ENCODE peak calls at places on chromosomes 7 and 10, in ten cellular contexts. One of them, this sample, is unnamed. For H3K4me1, the result is how much of the 10 kb centered on the place peaks cover.

GRCh38 chr7:94941844-94942632 is 34.6 kb downstream of the PPP1R9A start:
- DNase-seq in HCT116: no peak
- DNase-seq in tibial nerve: no peak
- DNase-seq in colonic mucosa: no peak
- DNase-seq in esophagus muscularis mucosa: no peak
- DNase-seq in mammary epithelial cell: no peak
- DNase-seq in upper lobe of right lung: no peak
- DNase-seq in psoas muscle: no peak
- DNase-seq in heart right ventricle: no peak
- DNase-seq in ovary: no peak
- DNase-seq in this sample: no peak

GRCh38 chr10:132458595-132459251 is 61.7 kb downstream of the PWWP2B start:
- DNase-seq in colonic mucosa: peak
- DNase-seq in tibial nerve: peak
- DNase-seq in upper lobe of right lung: peak
- DNase-seq in mammary epithelial cell: no peak
- DNase-seq in HCT116: no peak
- DNase-seq in heart right ventricle: peak
- DNase-seq in ovary: peak
- DNase-seq in psoas muscle: peak
- DNase-seq in esophagus muscularis mucosa: no peak
- DNase-seq in this sample: peak

GRCh38 chr7:483656-484364 is 35.8 kb downstream of the PDGFA start:
- DNase-seq in heart right ventricle: no peak
- DNase-seq in esophagus muscularis mucosa: no peak
- DNase-seq in colonic mucosa: no peak
- DNase-seq in mammary epithelial cell: no peak
- DNase-seq in tibial nerve: no peak
- DNase-seq in upper lobe of right lung: peak
- DNase-seq in ovary: no peak
- DNase-seq in HCT116: no peak
- DNase-seq in psoas muscle: no peak
- DNase-seq in this sample: peak

GRCh38 chr7:18496336-18496700 is 769 bp downstream of the HDAC9 start:
- DNase-seq in tibial nerve: no peak
- DNase-seq in psoas muscle: no peak
- DNase-seq in upper lobe of right lung: no peak
- DNase-seq in HCT116: no peak
- DNase-seq in ovary: no peak
- DNase-seq in colonic mucosa: no peak
- DNase-seq in esophagus muscularis mucosa: no peak
- DNase-seq in heart right ventricle: no peak
- DNase-seq in mammary epithelial cell: no peak
- DNase-seq in this sample: no peak

GRCh38 chr10:43204943-43205671 is 61.8 kb downstream of the RASGEF1A start:
- DNase-seq in mammary epithelial cell: peak
- DNase-seq in esophagus muscularis mucosa: no peak
- DNase-seq in colonic mucosa: peak
- DNase-seq in HCT116: peak
- DNase-seq in tibial nerve: no peak
- DNase-seq in upper lobe of right lung: peak
- DNase-seq in ovary: peak
- DNase-seq in heart right ventricle: no peak
- DNase-seq in psoas muscle: peak
- DNase-seq in this sample: peak

GRCh38 chr7:32142649-32143048 is 72.4 kb upstream of the PDE1C start:
- DNase-seq in mammary epithelial cell: peak
- DNase-seq in ovary: no peak
- DNase-seq in colonic mucosa: no peak
- DNase-seq in psoas muscle: no peak
- DNase-seq in tibial nerve: no peak
- DNase-seq in upper lobe of right lung: no peak
- DNase-seq in HCT116: no peak
- DNase-seq in esophagus muscularis mucosa: no peak
- DNase-seq in heart right ventricle: no peak
- DNase-seq in this sample: no peak

GRCh38 chr7:113698556-113699220 is 220.1 kb downstream of the PPP1R3A start:
- DNase-seq in mammary epithelial cell: peak
- DNase-seq in heart right ventricle: no peak
- DNase-seq in tibial nerve: peak
- DNase-seq in colonic mucosa: no peak
- DNase-seq in esophagus muscularis mucosa: no peak
- DNase-seq in psoas muscle: no peak
- DNase-seq in upper lobe of right lung: no peak
- DNase-seq in ovary: no peak
- DNase-seq in HCT116: peak
- DNase-seq in this sample: no peak

GRCh38 chr7:36708765-36709164 is 15.5 kb downstream of the AOAH start:
- DNase-seq in ovary: no peak
- DNase-seq in esophagus muscularis mucosa: no peak
- DNase-seq in tibial nerve: no peak
- DNase-seq in heart right ventricle: no peak
- DNase-seq in HCT116: no peak
- DNase-seq in psoas muscle: no peak
- DNase-seq in colonic mucosa: no peak
- DNase-seq in upper lobe of right lung: no peak
- DNase-seq in mammary epithelial cell: no peak
- DNase-seq in this sample: no peak

GRCh38 chr10:44279376-44279775 is 105.5 kb downstream of the CXCL12 start:
- DNase-seq in colonic mucosa: no peak
- DNase-seq in tibial nerve: no peak
- DNase-seq in HCT116: no peak
- DNase-seq in psoas muscle: no peak
- DNase-seq in upper lobe of right lung: no peak
- DNase-seq in ovary: no peak
- DNase-seq in esophagus muscularis mucosa: no peak
- DNase-seq in mammary epithelial cell: peak
- DNase-seq in heart right ventricle: no peak
- DNase-seq in this sample: no peak

GRCh38 chr7:28572321-28573058 is 160.2 kb downstream of the CREB5 start:
- DNase-seq in HCT116: no peak
- DNase-seq in colonic mucosa: peak
- DNase-seq in heart right ventricle: no peak
- DNase-seq in esophagus muscularis mucosa: no peak
- DNase-seq in upper lobe of right lung: no peak
- DNase-seq in ovary: no peak
- DNase-seq in tibial nerve: no peak
- DNase-seq in mammary epithelial cell: no peak
- DNase-seq in psoas muscle: no peak
- DNase-seq in this sample: peak

GRCh38 chr10:45555789-45556188 is 116.8 kb downstream of the ZFAND4 start:
- DNase-seq in mammary epithelial cell: no peak
- DNase-seq in tibial nerve: no peak
- DNase-seq in esophagus muscularis mucosa: no peak
- DNase-seq in ovary: no peak
- DNase-seq in upper lobe of right lung: no peak
- DNase-seq in colonic mucosa: no peak
- DNase-seq in HCT116: no peak
- DNase-seq in heart right ventricle: no peak
- DNase-seq in psoas muscle: no peak
- DNase-seq in this sample: no peak

GRCh38 chr7:120184866-120185265 is 88.1 kb upstream of the KCND2 start:
- DNase-seq in upper lobe of right lung: no peak
- DNase-seq in heart right ventricle: no peak
- DNase-seq in ovary: no peak
- DNase-seq in colonic mucosa: no peak
- DNase-seq in tibial nerve: no peak
- DNase-seq in esophagus muscularis mucosa: no peak
- DNase-seq in HCT116: no peak
- DNase-seq in psoas muscle: peak
- DNase-seq in mammary epithelial cell: no peak
- DNase-seq in this sample: no peak

GRCh38 chr7:32131091-32131490 is 60.9 kb upstream of the PDE1C start:
- DNase-seq in colonic mucosa: no peak
- DNase-seq in HCT116: no peak
- DNase-seq in tibial nerve: no peak
- DNase-seq in heart right ventricle: no peak
- DNase-seq in upper lobe of right lung: no peak
- DNase-seq in ovary: no peak
- DNase-seq in mammary epithelial cell: no peak
- DNase-seq in psoas muscle: no peak
- DNase-seq in esophagus muscularis mucosa: no peak
- DNase-seq in this sample: no peak

GRCh38 chr10:121577568-121577967 is 20.7 kb downstream of the FGFR2 start:
- DNase-seq in upper lobe of right lung: no peak
- DNase-seq in HCT116: no peak
- DNase-seq in colonic mucosa: no peak
- DNase-seq in psoas muscle: no peak
- DNase-seq in heart right ventricle: no peak
- DNase-seq in esophagus muscularis mucosa: no peak
- DNase-seq in mammary epithelial cell: no peak
- DNase-seq in ovary: no peak
- DNase-seq in tibial nerve: no peak
- DNase-seq in this sample: no peak

GRCh38 chr10:29426420-29426819 is 137.6 kb downstream of the LYZL1 start:
- DNase-seq in heart right ventricle: no peak
- DNase-seq in psoas muscle: no peak
- DNase-seq in esophagus muscularis mucosa: no peak
- DNase-seq in mammary epithelial cell: no peak
- DNase-seq in ovary: no peak
- DNase-seq in tibial nerve: no peak
- DNase-seq in upper lobe of right lung: no peak
- DNase-seq in HCT116: no peak
- DNase-seq in colonic mucosa: no peak
- DNase-seq in this sample: no peak
- H3K4me3 ChIP-seq in heart right ventricle: no peak
- H3K4me3 ChIP-seq in psoas muscle: no peak
- H3K4me3 ChIP-seq in esophagus muscularis mucosa: no peak
- H3K4me3 ChIP-seq in mammary epithelial cell: no peak
- H3K4me3 ChIP-seq in ovary: no peak
- H3K4me3 ChIP-seq in tibial nerve: no peak
- H3K4me3 ChIP-seq in upper lobe of right lung: no peak
- H3K4me3 ChIP-seq in HCT116: no peak
- H3K4me3 ChIP-seq in colonic mucosa: no peak
- H3K4me3 ChIP-seq in this sample: no peak

DNA sequence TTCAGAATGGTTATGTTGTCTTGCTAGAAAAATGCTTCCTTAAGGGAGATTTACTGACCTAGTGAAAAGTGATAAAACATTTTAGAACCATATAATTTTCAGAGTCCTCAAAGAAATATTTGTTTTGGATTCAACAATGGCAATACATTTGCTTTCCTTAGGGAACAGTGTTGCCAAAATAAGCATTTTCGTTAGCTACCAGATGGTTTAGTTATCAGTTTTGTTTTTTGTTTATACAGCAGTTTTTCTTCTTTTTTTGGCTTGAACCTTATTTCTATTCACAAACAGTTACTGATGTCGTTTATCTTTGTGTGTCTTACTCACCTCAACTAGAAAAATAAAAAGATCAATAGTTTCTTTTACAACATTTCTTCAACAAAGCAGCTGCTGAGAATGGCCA is 48.6 kb downstream of the EXOC4 start:
- DNase-seq in heart right ventricle: no peak
- DNase-seq in mammary epithelial cell: no peak
- DNase-seq in upper lobe of right lung: no peak
- DNase-seq in tibial nerve: no peak
- DNase-seq in esophagus muscularis mucosa: no peak
- DNase-seq in psoas muscle: no peak
- DNase-seq in HCT116: no peak
- DNase-seq in colonic mucosa: no peak
- DNase-seq in ovary: no peak
- DNase-seq in this sample: no peak
- H3K4me1 ChIP-seq in heart right ventricle: under half
- H3K4me1 ChIP-seq in mammary epithelial cell: under half
- H3K4me1 ChIP-seq in upper lobe of right lung: under half
- H3K4me1 ChIP-seq in tibial nerve: under half
- H3K4me1 ChIP-seq in esophagus muscularis mucosa: under half
- H3K4me1 ChIP-seq in psoas muscle: half or more
- H3K4me1 ChIP-seq in HCT116: under half
- H3K4me1 ChIP-seq in colonic mucosa: under half
- H3K4me1 ChIP-seq in ovary: under half
- H3K4me1 ChIP-seq in this sample: under half

DNA sequence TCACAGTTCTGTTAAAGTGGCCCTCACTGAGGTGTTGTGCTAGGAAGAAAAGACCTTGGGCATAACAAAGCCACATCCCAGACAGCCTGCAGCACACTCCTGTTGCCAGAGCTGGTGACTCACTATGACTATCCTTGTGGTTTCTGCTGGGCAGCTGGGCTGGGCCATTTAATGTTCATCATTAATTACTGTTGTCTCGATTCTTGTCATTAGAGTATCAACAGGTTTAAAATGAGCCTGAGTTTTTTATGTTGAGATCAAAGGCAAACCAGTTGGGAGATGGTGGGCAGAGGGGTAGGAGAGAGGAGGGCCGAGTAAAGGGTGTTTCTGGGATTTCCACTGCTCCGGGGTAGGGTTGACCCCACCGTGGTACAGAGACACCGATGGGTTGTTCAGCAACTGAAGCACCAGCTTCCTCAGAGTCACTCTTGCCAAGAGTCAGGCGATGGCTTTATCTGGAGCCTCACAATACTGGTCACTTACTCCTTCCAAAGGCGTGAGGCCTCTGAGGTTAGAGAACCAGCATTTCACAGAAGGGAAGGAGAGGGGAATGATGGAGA is 128.7 kb upstream of the LYZL1 start:
- DNase-seq in esophagus muscularis mucosa: no peak
- DNase-seq in mammary epithelial cell: peak
- DNase-seq in upper lobe of right lung: no peak
- DNase-seq in heart right ventricle: no peak
- DNase-seq in colonic mucosa: no peak
- DNase-seq in psoas muscle: no peak
- DNase-seq in HCT116: peak
- DNase-seq in ovary: no peak
- DNase-seq in tibial nerve: no peak
- DNase-seq in this sample: no peak
- H3K4me3 ChIP-seq in esophagus muscularis mucosa: no peak
- H3K4me3 ChIP-seq in mammary epithelial cell: no peak
- H3K4me3 ChIP-seq in upper lobe of right lung: no peak
- H3K4me3 ChIP-seq in heart right ventricle: no peak
- H3K4me3 ChIP-seq in colonic mucosa: no peak
- H3K4me3 ChIP-seq in psoas muscle: no peak
- H3K4me3 ChIP-seq in HCT116: no peak
- H3K4me3 ChIP-seq in ovary: no peak
- H3K4me3 ChIP-seq in tibial nerve: no peak
- H3K4me3 ChIP-seq in this sample: no peak

DNA sequence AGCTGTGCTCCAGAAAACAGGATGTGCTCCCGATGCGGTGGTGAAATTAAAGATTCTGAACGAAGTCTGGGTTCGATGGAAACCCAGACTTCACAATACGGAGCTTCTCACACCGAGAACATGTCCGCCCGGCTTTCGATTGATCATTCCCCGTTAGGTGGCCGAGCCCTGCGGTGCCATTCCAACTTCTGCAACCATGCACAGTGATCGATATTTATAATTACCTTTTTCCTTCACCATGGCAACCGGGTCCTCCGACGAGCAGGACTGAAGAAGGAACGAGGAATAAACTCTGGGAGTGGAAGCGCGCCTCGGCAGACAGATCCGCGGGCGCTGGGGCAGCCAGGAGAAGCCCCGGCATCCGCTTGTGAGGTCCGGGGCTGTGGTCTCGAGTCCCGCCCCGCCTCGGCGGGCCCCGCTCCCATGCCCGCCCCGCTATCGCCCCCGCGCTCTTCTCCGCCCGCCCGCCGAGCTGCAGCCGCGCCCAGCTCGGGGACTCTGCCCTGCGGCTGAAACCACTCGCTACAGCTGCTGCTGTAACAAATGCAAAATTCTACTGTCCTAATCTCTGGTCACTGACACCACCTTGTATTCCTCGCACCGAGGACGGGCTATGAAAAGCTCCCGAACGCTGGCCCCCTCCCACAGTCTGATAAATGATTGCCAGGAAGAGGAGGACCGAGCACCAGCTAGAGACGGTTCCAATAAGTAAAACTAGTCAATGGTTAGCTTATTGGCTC is 26.2 kb downstream of the ABLIM1 start:
- DNase-seq in tibial nerve: no peak
- DNase-seq in mammary epithelial cell: no peak
- DNase-seq in ovary: peak
- DNase-seq in psoas muscle: peak
- DNase-seq in heart right ventricle: peak
- DNase-seq in colonic mucosa: peak
- DNase-seq in esophagus muscularis mucosa: no peak
- DNase-seq in HCT116: no peak
- DNase-seq in upper lobe of right lung: peak
- DNase-seq in this sample: peak
- H3K4me1 ChIP-seq in tibial nerve: under half
- H3K4me1 ChIP-seq in mammary epithelial cell: half or more
- H3K4me1 ChIP-seq in ovary: under half
- H3K4me1 ChIP-seq in psoas muscle: under half
- H3K4me1 ChIP-seq in heart right ventricle: under half
- H3K4me1 ChIP-seq in colonic mucosa: under half
- H3K4me1 ChIP-seq in esophagus muscularis mucosa: half or more
- H3K4me1 ChIP-seq in HCT116: half or more
- H3K4me1 ChIP-seq in upper lobe of right lung: under half
- H3K4me1 ChIP-seq in this sample: under half